ENCODE peak calls at places on chromosomes 6 and 20, in ten cellular contexts. One of them, this sample, is unnamed.
A peak's percentile ranks its signal among the peaks of the same experiment; 100 is the strongest.

GRCh38 chr6:89239338-89239737 is 22.2 kb upstream of the GABRR1 start:
- DNase-seq in GM12864: no peak
- DNase-seq in upper lobe of right lung: no peak
- DNase-seq in body of pancreas: no peak
- DNase-seq in heart right ventricle: no peak
- DNase-seq in prostate gland: no peak
- DNase-seq in Peyer's patch: no peak
- DNase-seq in choroid plexus epithelial cell: peak; percentile 23
- DNase-seq in brain microvascular endothelial cell: no peak
- DNase-seq in GM12865: peak; percentile 52
- DNase-seq in this sample: no peak

GRCh38 chr6:119310486-119311036 is 39.0 kb downstream of the MAN1A1 start:
- DNase-seq in GM12864: no peak
- DNase-seq in upper lobe of right lung: no peak
- DNase-seq in body of pancreas: no peak
- DNase-seq in heart right ventricle: no peak
- DNase-seq in prostate gland: no peak
- DNase-seq in Peyer's patch: no peak
- DNase-seq in choroid plexus epithelial cell: peak; percentile 64
- DNase-seq in brain microvascular endothelial cell: peak; percentile 15
- DNase-seq in GM12865: no peak
- DNase-seq in this sample: peak; percentile 40

GRCh38 chr20:53935353-53936084 is 134.9 kb downstream of the BCAS1 start:
- DNase-seq in GM12864: no peak
- DNase-seq in upper lobe of right lung: no peak
- DNase-seq in body of pancreas: no peak
- DNase-seq in heart right ventricle: no peak
- DNase-seq in prostate gland: no peak
- DNase-seq in Peyer's patch: no peak
- DNase-seq in choroid plexus epithelial cell: no peak
- DNase-seq in brain microvascular endothelial cell: no peak
- DNase-seq in GM12865: peak; percentile 56
- DNase-seq in this sample: no peak

GRCh38 chr6:66993272-66993671 is 1286.2 kb upstream of the EYS start:
- DNase-seq in GM12864: no peak
- DNase-seq in upper lobe of right lung: no peak
- DNase-seq in body of pancreas: no peak
- DNase-seq in heart right ventricle: no peak
- DNase-seq in prostate gland: no peak
- DNase-seq in Peyer's patch: no peak
- DNase-seq in choroid plexus epithelial cell: no peak
- DNase-seq in brain microvascular endothelial cell: no peak
- DNase-seq in GM12865: peak; percentile 26
- DNase-seq in this sample: peak; percentile 11

GRCh38 chr6:82980086-82980485 is 85.6 kb downstream of the UBE3D start:
- DNase-seq in GM12864: no peak
- DNase-seq in upper lobe of right lung: no peak
- DNase-seq in body of pancreas: no peak
- DNase-seq in heart right ventricle: no peak
- DNase-seq in prostate gland: no peak
- DNase-seq in Peyer's patch: no peak
- DNase-seq in choroid plexus epithelial cell: peak; percentile 84
- DNase-seq in brain microvascular endothelial cell: no peak
- DNase-seq in GM12865: no peak
- DNase-seq in this sample: peak; percentile 86

GRCh38 chr6:116314878-116315277 is 35.1 kb upstream of the TSPYL1 start:
- DNase-seq in GM12864: no peak
- DNase-seq in upper lobe of right lung: no peak
- DNase-seq in body of pancreas: no peak
- DNase-seq in heart right ventricle: no peak
- DNase-seq in prostate gland: no peak
- DNase-seq in Peyer's patch: no peak
- DNase-seq in choroid plexus epithelial cell: peak; percentile 27
- DNase-seq in brain microvascular endothelial cell: no peak
- DNase-seq in GM12865: peak; percentile 21
- DNase-seq in this sample: no peak

GRCh38 chr6:3751019-3751729 is at the start of gene PXDC1:
- DNase-seq in GM12864: no peak
- DNase-seq in upper lobe of right lung: peak; percentile 75
- DNase-seq in body of pancreas: peak; percentile 35
- DNase-seq in heart right ventricle: no peak
- DNase-seq in prostate gland: no peak
- DNase-seq in Peyer's patch: peak; percentile 57
- DNase-seq in choroid plexus epithelial cell: peak; percentile 33
- DNase-seq in brain microvascular endothelial cell: no peak
- DNase-seq in GM12865: peak; percentile 32
- DNase-seq in this sample: no peak

GRCh38 chr6:5030596-5031136 is 26.8 kb upstream of the RPP40 start:
- DNase-seq in GM12864: peak; percentile 66
- DNase-seq in upper lobe of right lung: peak; percentile 81
- DNase-seq in body of pancreas: peak; percentile 74
- DNase-seq in heart right ventricle: peak; percentile 75
- DNase-seq in prostate gland: peak; percentile 48
- DNase-seq in Peyer's patch: peak; percentile 84
- DNase-seq in choroid plexus epithelial cell: peak; percentile 92
- DNase-seq in brain microvascular endothelial cell: peak; percentile 85
- DNase-seq in GM12865: peak; percentile 91
- DNase-seq in this sample: peak; percentile 85

GRCh38 chr6:21190701-21191588 is 402.6 kb upstream of the SOX4 start:
- DNase-seq in GM12864: no peak
- DNase-seq in upper lobe of right lung: no peak
- DNase-seq in body of pancreas: no peak
- DNase-seq in heart right ventricle: no peak
- DNase-seq in prostate gland: no peak
- DNase-seq in Peyer's patch: no peak
- DNase-seq in choroid plexus epithelial cell: peak; percentile 8
- DNase-seq in brain microvascular endothelial cell: no peak
- DNase-seq in GM12865: peak; percentile 46
- DNase-seq in this sample: peak; percentile 14

GRCh38 chr6:15744824-15745402 is 82.1 kb upstream of the DTNBP1 start:
- DNase-seq in GM12864: no peak
- DNase-seq in upper lobe of right lung: no peak
- DNase-seq in body of pancreas: no peak
- DNase-seq in heart right ventricle: no peak
- DNase-seq in prostate gland: no peak
- DNase-seq in Peyer's patch: no peak
- DNase-seq in choroid plexus epithelial cell: no peak
- DNase-seq in brain microvascular endothelial cell: no peak
- DNase-seq in GM12865: peak; percentile 10
- DNase-seq in this sample: no peak

GRCh38 chr6:56484669-56485068 is 158.0 kb downstream of the DST start:
- DNase-seq in GM12864: no peak
- DNase-seq in upper lobe of right lung: no peak
- DNase-seq in body of pancreas: no peak
- DNase-seq in heart right ventricle: no peak
- DNase-seq in prostate gland: no peak
- DNase-seq in Peyer's patch: no peak
- DNase-seq in choroid plexus epithelial cell: peak; percentile 50
- DNase-seq in brain microvascular endothelial cell: no peak
- DNase-seq in GM12865: no peak
- DNase-seq in this sample: peak; percentile 34

GRCh38 chr20:53597085-53597482 is 3.4 kb upstream of the ZNF217 start:
- DNase-seq in GM12864: no peak
- DNase-seq in upper lobe of right lung: no peak
- DNase-seq in body of pancreas: no peak
- DNase-seq in heart right ventricle: no peak
- DNase-seq in prostate gland: peak; percentile 69
- DNase-seq in Peyer's patch: no peak
- DNase-seq in choroid plexus epithelial cell: peak; percentile 66
- DNase-seq in brain microvascular endothelial cell: no peak
- DNase-seq in GM12865: no peak
- DNase-seq in this sample: peak; percentile 73

GRCh38 chr6:4059115-4059777 is 19.7 kb downstream of the FAM217A start:
- DNase-seq in GM12864: no peak
- DNase-seq in upper lobe of right lung: no peak
- DNase-seq in body of pancreas: no peak
- DNase-seq in heart right ventricle: no peak
- DNase-seq in prostate gland: no peak
- DNase-seq in Peyer's patch: peak; percentile 50
- DNase-seq in choroid plexus epithelial cell: peak; percentile 94
- DNase-seq in brain microvascular endothelial cell: peak; percentile 93
- DNase-seq in GM12865: no peak
- DNase-seq in this sample: peak; percentile 74

GRCh38 chr6:135331002-135331401 is 149.9 kb downstream of the MYB start:
- DNase-seq in GM12864: no peak
- DNase-seq in upper lobe of right lung: no peak
- DNase-seq in body of pancreas: no peak
- DNase-seq in heart right ventricle: no peak
- DNase-seq in prostate gland: no peak
- DNase-seq in Peyer's patch: no peak
- DNase-seq in choroid plexus epithelial cell: peak; percentile 67
- DNase-seq in brain microvascular endothelial cell: peak; percentile 25
- DNase-seq in GM12865: peak; percentile 64
- DNase-seq in this sample: no peak
- TF ChIP-seq CTCF in GM12864: no peak
- TF ChIP-seq CTCF in upper lobe of right lung: no peak
- TF ChIP-seq CTCF in body of pancreas: no peak
- TF ChIP-seq CTCF in heart right ventricle: no peak
- TF ChIP-seq CTCF in prostate gland: no peak
- TF ChIP-seq CTCF in Peyer's patch: no peak
- TF ChIP-seq CTCF in choroid plexus epithelial cell: no peak
- TF ChIP-seq CTCF in brain microvascular endothelial cell: no peak
- TF ChIP-seq CTCF in GM12865: no peak
- TF ChIP-seq CTCF in this sample: no peak

DNA sequence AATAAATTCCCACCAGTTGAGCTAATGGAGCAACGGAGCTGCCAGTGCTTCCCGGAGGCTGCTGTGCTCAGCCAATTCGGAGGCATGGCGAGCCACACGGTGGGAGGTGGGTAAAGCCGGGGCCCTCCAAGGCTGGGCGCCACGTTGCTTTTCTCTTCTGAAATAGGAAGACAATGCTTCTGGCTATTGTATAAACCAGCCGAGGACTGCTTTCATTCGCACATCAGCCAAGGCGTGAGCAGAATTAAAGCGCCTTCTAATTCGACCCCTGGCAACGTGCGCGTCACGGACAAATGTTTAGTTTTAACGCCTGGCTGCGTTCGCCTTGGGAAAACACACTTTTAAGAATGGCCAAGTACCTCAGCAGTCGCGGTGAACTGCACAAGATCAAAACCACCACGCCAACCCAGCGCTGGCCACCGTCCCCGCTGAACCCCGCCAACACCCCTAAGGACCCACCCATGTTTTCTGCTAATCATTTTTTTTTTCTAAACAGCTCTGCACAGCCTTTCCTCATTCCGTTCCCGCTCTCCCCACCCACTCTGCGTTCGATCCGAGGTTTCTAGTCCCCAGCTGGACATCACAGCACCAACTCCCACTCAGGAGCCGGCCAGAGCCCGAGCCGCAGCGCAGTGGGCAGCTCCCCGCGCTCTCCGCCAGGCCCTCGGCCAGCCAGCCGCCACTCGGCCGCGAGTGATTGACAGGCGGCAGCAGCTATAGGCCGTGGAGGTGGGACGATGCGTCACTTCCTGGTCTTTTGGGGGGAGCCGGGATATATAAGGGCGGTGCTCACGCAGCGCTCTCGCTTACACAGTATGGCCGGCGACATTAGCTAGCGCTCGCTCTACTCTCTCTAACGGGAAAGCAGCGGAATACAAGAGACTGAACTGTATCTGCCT is at the start of gene AMD1:
- DNase-seq in GM12864: peak; percentile 94
- DNase-seq in upper lobe of right lung: peak; percentile 98
- DNase-seq in body of pancreas: peak; percentile 98
- DNase-seq in heart right ventricle: peak; percentile 99
- DNase-seq in prostate gland: peak; percentile 99
- DNase-seq in Peyer's patch: peak; percentile 99
- DNase-seq in choroid plexus epithelial cell: peak; percentile 99
- DNase-seq in brain microvascular endothelial cell: peak; percentile 97
- DNase-seq in GM12865: peak; percentile 99
- DNase-seq in this sample: peak; percentile 98
- H3K4me3 ChIP-seq in GM12864: peak within 1 kb of the TSS; percentile 85
- H3K4me3 ChIP-seq in upper lobe of right lung: peak within 1 kb of the TSS; percentile 79
- H3K4me3 ChIP-seq in body of pancreas: peak within 1 kb of the TSS; percentile 75
- H3K4me3 ChIP-seq in heart right ventricle: peak within 1 kb of the TSS; percentile 96
- H3K4me3 ChIP-seq in prostate gland: peak within 1 kb of the TSS; percentile 91
- H3K4me3 ChIP-seq in Peyer's patch: peak within 1 kb of the TSS; percentile 93
- H3K4me3 ChIP-seq in choroid plexus epithelial cell: peak within 1 kb of the TSS; percentile 82
- H3K4me3 ChIP-seq in brain microvascular endothelial cell: peak within 1 kb of the TSS; percentile 90
- H3K4me3 ChIP-seq in GM12865: peak within 1 kb of the TSS; percentile 76
- H3K4me3 ChIP-seq in this sample: peak within 1 kb of the TSS; percentile 94

GRCh38 chr20:58184984-58185383 is 43.5 kb downstream of the ANKRD60 start:
- DNase-seq in GM12864: no peak
- DNase-seq in upper lobe of right lung: no peak
- DNase-seq in body of pancreas: no peak
- DNase-seq in heart right ventricle: no peak
- DNase-seq in prostate gland: no peak
- DNase-seq in Peyer's patch: no peak
- DNase-seq in choroid plexus epithelial cell: no peak
- DNase-seq in brain microvascular endothelial cell: no peak
- DNase-seq in GM12865: no peak
- DNase-seq in this sample: no peak

GRCh38 chr20:58184063-58184462 is 44.4 kb downstream of the ANKRD60 start:
- DNase-seq in GM12864: no peak
- DNase-seq in upper lobe of right lung: no peak
- DNase-seq in body of pancreas: no peak
- DNase-seq in heart right ventricle: no peak
- DNase-seq in prostate gland: no peak
- DNase-seq in Peyer's patch: no peak
- DNase-seq in choroid plexus epithelial cell: no peak
- DNase-seq in brain microvascular endothelial cell: no peak
- DNase-seq in GM12865: no peak
- DNase-seq in this sample: no peak

GRCh38 chr20:58192567-58192966 is 35.9 kb downstream of the ANKRD60 start:
- DNase-seq in GM12864: no peak
- DNase-seq in upper lobe of right lung: no peak
- DNase-seq in body of pancreas: peak; percentile 18
- DNase-seq in heart right ventricle: no peak
- DNase-seq in prostate gland: no peak
- DNase-seq in Peyer's patch: no peak
- DNase-seq in choroid plexus epithelial cell: no peak
- DNase-seq in brain microvascular endothelial cell: no peak
- DNase-seq in GM12865: peak; percentile 9
- DNase-seq in this sample: no peak

GRCh38 chr20:58192065-58192464 is 36.4 kb downstream of the ANKRD60 start:
- DNase-seq in GM12864: no peak
- DNase-seq in upper lobe of right lung: no peak
- DNase-seq in body of pancreas: no peak
- DNase-seq in heart right ventricle: no peak
- DNase-seq in prostate gland: no peak
- DNase-seq in Peyer's patch: no peak
- DNase-seq in choroid plexus epithelial cell: no peak
- DNase-seq in brain microvascular endothelial cell: no peak
- DNase-seq in GM12865: no peak
- DNase-seq in this sample: no peak

GRCh38 chr20:58188496-58188895 is 40.0 kb downstream of the ANKRD60 start:
- DNase-seq in GM12864: no peak
- DNase-seq in upper lobe of right lung: no peak
- DNase-seq in body of pancreas: no peak
- DNase-seq in heart right ventricle: no peak
- DNase-seq in prostate gland: no peak
- DNase-seq in Peyer's patch: no peak
- DNase-seq in choroid plexus epithelial cell: no peak
- DNase-seq in brain microvascular endothelial cell: no peak
- DNase-seq in GM12865: no peak
- DNase-seq in this sample: no peak
- TF ChIP-seq CTCF in GM12864: no peak
- TF ChIP-seq CTCF in upper lobe of right lung: no peak
- TF ChIP-seq CTCF in body of pancreas: no peak
- TF ChIP-seq CTCF in heart right ventricle: no peak
- TF ChIP-seq CTCF in prostate gland: no peak
- TF ChIP-seq CTCF in Peyer's patch: no peak
- TF ChIP-seq CTCF in choroid plexus epithelial cell: peak; percentile 20
- TF ChIP-seq CTCF in brain microvascular endothelial cell: peak; percentile 36
- TF ChIP-seq CTCF in GM12865: no peak
- TF ChIP-seq CTCF in this sample: no peak

GRCh38 chr6:161575508-161576254 is 301.8 kb upstream of the AGPAT4 start:
- DNase-seq in GM12864: no peak
- DNase-seq in upper lobe of right lung: no peak
- DNase-seq in body of pancreas: no peak
- DNase-seq in heart right ventricle: no peak
- DNase-seq in prostate gland: no peak
- DNase-seq in Peyer's patch: no peak
- DNase-seq in choroid plexus epithelial cell: no peak
- DNase-seq in brain microvascular endothelial cell: no peak
- DNase-seq in GM12865: no peak
- DNase-seq in this sample: no peak
- H3K4me3 ChIP-seq in GM12864: no peak overlapping the region
- H3K4me3 ChIP-seq in upper lobe of right lung: no peak overlapping the region
- H3K4me3 ChIP-seq in body of pancreas: no peak overlapping the region
- H3K4me3 ChIP-seq in heart right ventricle: no peak overlapping the region
- H3K4me3 ChIP-seq in prostate gland: no peak overlapping the region
- H3K4me3 ChIP-seq in Peyer's patch: no peak overlapping the region
- H3K4me3 ChIP-seq in choroid plexus epithelial cell: no peak overlapping the region
- H3K4me3 ChIP-seq in brain microvascular endothelial cell: no peak overlapping the region
- H3K4me3 ChIP-seq in GM12865: no peak overlapping the region
- H3K4me3 ChIP-seq in this sample: no peak overlapping the region